ENCODE peak calls at places on chromosomes 2 and 18, in eight cellular contexts. G, S, Z, P, D, F, B and H are unnamed samples.

GRCh38 chr18:48804856-48805610 is 145.7 kb downstream of the SMAD7 start:
- DNase-seq in G (peak), S (no peak), Z (no peak), P (peak), D (no peak), F (no peak), B (no peak), H (no peak)

GRCh38 chr2:154452906-154453493 is 245.5 kb upstream of the KCNJ3 start:
- DNase-seq in G (no peak), S (peak), Z (no peak), P (no peak), D (peak), F (no peak), B (no peak), H (no peak)

GRCh38 chr18:54263904-54264336 is 5.4 kb upstream of the POLI start:
- DNase-seq in G (no peak), S (no peak), Z (no peak), P (no peak), D (no peak), F (no peak), B (no peak), H (no peak)

GRCh38 chr2:238586931-238587775 is 160.4 kb downstream of the ASB1 start:
- DNase-seq in G (no peak), S (no peak), Z (no peak), P (peak), D (no peak), F (no peak), B (peak), H (no peak)

GRCh38 chr2:142153601-142154000 is 22.8 kb upstream of the LRP1B start:
- DNase-seq in G (no peak), S (no peak), Z (no peak), P (no peak), D (no peak), F (no peak), B (no peak), H (no peak)

GRCh38 chr2:188922191-188922590 is 52.0 kb upstream of the COL3A1 start:
- DNase-seq in G (no peak), S (peak), Z (no peak), P (no peak), D (no peak), F (no peak), B (no peak), H (no peak)

GRCh38 chr2:121360566-121361300 is 75.7 kb upstream of the TFCP2L1 start:
- DNase-seq in G (no peak), S (peak), Z (no peak), P (no peak), D (no peak), F (peak), B (peak), H (no peak)

GRCh38 chr2:44016282-44016681 is 20.5 kb upstream of the LRPPRC start:
- DNase-seq in G (peak), S (no peak), Z (no peak), P (no peak), D (peak), F (peak), B (no peak), H (peak)

GRCh38 chr2:217489145-217489960 is 513.4 kb downstream of the TNS1 start:
- DNase-seq in G (no peak), S (peak), Z (no peak), P (no peak), D (peak), F (no peak), B (peak), H (no peak)

GRCh38 chr18:11147371-11147860 is 2.0 kb downstream of the PIEZO2 start:
- DNase-seq in G (no peak), S (no peak), Z (no peak), P (no peak), D (peak), F (no peak), B (no peak), H (no peak)

GRCh38 chr2:41334159-41334558 is 713.7 kb upstream of the PKDCC start:
- DNase-seq in G (no peak), S (no peak), Z (no peak), P (no peak), D (no peak), F (no peak), B (no peak), H (no peak)

GRCh38 chr2:113784823-113785744 is 28.6 kb upstream of the SLC35F5 start:
- DNase-seq in G (no peak), S (no peak), Z (no peak), P (no peak), D (no peak), F (peak), B (no peak), H (no peak)

GRCh38 chr2:120245520-120245835 is 7.2 kb upstream of the RALB start:
- DNase-seq in G (no peak), S (no peak), Z (no peak), P (peak), D (no peak), F (peak), B (no peak), H (no peak)

DNA sequence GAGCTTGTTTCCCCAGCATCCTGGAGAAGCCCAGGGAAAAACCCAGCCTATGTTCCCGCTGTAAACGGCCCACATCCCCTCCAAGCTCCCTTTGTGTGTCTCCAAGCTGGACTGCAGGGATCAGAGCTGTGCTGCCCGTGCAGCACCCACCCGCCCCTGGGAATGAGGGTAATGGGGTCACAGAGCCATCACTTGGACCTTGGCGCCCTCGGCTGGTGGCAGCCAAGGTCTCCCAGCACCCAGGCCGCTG is 670 bp upstream of the INPP5D start:
- DNase-seq in G (no peak), S (no peak), Z (no peak), P (peak), D (peak), F (no peak), B (no peak), H (no peak)
- TF ChIP-seq CTCF in G (no peak), S (no peak), Z (no peak), P (no peak), D (peak), F (no peak), B (no peak), H (no peak)

GRCh38 chr2:170123593-170123992 is 54.4 kb upstream of the MYO3B start:
- DNase-seq in G (no peak), S (no peak), Z (no peak), P (no peak), D (peak), F (no peak), B (no peak), H (no peak)
- TF ChIP-seq CTCF in G (no peak), S (no peak), Z (no peak), P (no peak), D (peak), F (no peak), B (no peak), H (no peak)

DNA sequence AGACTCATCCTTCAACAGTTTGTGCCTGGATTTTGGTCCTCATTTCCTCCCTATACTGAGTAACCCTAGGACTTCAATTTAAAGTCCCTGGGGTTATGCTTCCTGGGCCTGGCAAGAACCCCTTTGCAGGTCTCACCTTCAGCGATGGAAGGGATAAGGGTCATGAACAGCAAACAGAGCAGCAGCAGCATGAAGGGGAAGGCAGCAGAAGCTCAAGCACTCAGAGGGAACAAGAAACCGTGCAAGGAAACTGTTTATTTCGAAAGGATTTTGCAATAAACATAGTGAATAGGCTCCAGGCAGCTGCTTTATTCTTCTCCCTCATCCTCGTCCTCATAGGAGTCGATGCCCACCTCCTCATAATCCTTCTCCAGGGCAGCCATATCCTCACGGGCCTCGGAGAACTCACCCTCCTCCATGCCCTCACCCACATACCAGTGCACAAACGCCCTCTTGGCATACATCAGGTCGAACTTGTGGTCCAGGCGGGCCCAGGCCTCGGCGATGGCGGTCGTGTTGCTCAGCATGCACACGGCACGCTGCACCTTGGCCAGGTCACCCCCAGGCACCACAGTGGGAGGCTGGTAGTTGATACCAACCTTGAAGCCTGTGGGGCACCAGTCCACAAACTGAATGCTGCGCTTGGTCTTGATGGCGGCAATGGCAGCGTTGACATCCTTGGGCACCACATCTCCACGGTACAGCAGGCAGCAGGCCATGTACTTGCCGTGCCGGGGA is 2.8 kb upstream of the TUBA4B start:
- DNase-seq in G (no peak), S (no peak), Z (no peak), P (peak), D (no peak), F (no peak), B (no peak), H (no peak)
- TF ChIP-seq CTCF in G (no peak), S (no peak), Z (no peak), P (no peak), D (no peak), F (no peak), B (no peak), H (no peak)

DNA sequence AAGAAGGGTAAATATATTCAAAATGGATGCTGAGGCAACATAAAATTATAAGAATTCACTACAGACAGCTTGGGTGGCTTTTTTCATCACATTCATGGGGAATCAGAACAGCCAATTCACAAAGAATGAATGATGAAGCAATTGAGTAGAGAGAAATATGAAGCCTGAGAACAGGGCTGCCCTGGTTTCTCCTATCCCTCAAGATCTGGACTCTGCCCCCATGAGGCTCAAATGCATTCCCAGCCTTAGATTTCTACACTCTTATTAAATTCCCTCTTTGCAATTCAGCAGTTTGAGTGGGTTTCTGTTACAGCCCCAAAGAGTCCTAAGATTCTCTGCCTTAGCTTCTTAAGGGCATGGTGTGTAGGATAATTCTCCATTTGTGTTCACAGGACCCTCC is 172.5 kb downstream of the MAIP1 start:
- DNase-seq in G (no peak), S (peak), Z (no peak), P (no peak), D (no peak), F (no peak), B (no peak), H (no peak)
- TF ChIP-seq CTCF in G (no peak), S (peak), Z (no peak), P (no peak), D (no peak), F (no peak), B (no peak), H (no peak)

GRCh38 chr18:36579311-36579710 is 249.5 kb downstream of the TPGS2 start:
- DNase-seq in G (no peak), S (no peak), Z (no peak), P (no peak), D (no peak), F (no peak), B (no peak), H (no peak)

GRCh38 chr18:36578871-36579270 is 249.9 kb downstream of the TPGS2 start:
- DNase-seq in G (no peak), S (no peak), Z (no peak), P (no peak), D (no peak), F (no peak), B (no peak), H (no peak)

GRCh38 chr18:36580874-36581750 is 247.7 kb downstream of the TPGS2 start:
- DNase-seq in G (no peak), S (peak), Z (no peak), P (no peak), D (no peak), F (no peak), B (no peak), H (no peak)

GRCh38 chr18:36583155-36583745 is 245.6 kb downstream of the TPGS2 start:
- DNase-seq in G (no peak), S (no peak), Z (no peak), P (no peak), D (peak), F (no peak), B (no peak), H (peak)

DNA sequence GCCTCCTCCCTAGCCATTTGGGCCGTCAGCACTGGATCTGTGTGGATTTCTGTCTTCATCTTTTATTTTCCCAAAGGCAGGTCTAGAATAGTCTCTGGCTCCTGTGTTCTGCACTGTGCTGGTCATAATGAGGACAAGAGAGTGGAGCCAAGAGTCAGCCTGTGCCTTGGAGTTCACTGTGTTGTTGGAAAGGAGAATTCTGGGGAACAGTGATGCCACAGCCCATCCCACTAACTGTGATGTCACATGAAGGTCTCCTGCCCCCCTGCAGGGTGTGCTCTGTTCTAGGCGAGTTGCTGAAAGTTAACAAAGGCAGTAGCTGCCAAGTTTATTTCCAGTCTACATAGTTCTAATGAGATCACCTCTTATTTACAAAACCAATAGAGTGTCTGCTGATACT is 248.5 kb downstream of the TPGS2 start:
- DNase-seq in G (no peak), S (no peak), Z (no peak), P (no peak), D (peak), F (no peak), B (peak), H (no peak)
- TF ChIP-seq CTCF in G (no peak), S (no peak), Z (no peak), P (no peak), D (no peak), F (no peak), B (no peak), H (no peak)